ENCODE peak calls at places on chromosomes 5 and 9, in eight cellular contexts. Y, R, Z, V, T, X, B and J are unnamed samples.

GRCh38 chr5:167049043-167049663 is 1242.3 kb upstream of the WWC1 start:
- DNase-seq in Y (no peak), R (no peak), Z (peak; percentile 3), V (no peak), T (no peak), X (peak; percentile 7), B (peak; percentile 53), J (peak; percentile 6)

GRCh38 chr9:73116030-73116429 is 35.6 kb upstream of the ANXA1 start:
- DNase-seq in Y (no peak), R (no peak), Z (no peak), V (no peak), T (no peak), X (no peak), B (peak; percentile 81), J (peak; percentile 64)

GRCh38 chr9:128409998-128410397 is 10.7 kb upstream of the CERCAM start:
- DNase-seq in Y (no peak), R (no peak), Z (no peak), V (no peak), T (no peak), X (no peak), B (peak; percentile 29), J (peak; percentile 53)

GRCh38 chr9:115367321-115367720 is 249.4 kb upstream of the TNC start:
- DNase-seq in Y (no peak), R (no peak), Z (no peak), V (no peak), T (no peak), X (no peak), B (no peak), J (no peak)

GRCh38 chr5:90484540-90484939 is 9.9 kb downstream of the POLR3G start:
- DNase-seq in Y (no peak), R (no peak), Z (no peak), V (no peak), T (no peak), X (no peak), B (no peak), J (no peak)

GRCh38 chr9:129221233-129221632 is 43.2 kb upstream of the IER5L start:
- DNase-seq in Y (no peak), R (no peak), Z (no peak), V (no peak), T (no peak), X (no peak), B (no peak), J (no peak)

GRCh38 chr9:72315510-72316287 is 49.3 kb downstream of the ZFAND5 start:
- DNase-seq in Y (peak; percentile 72), R (no peak), Z (peak; percentile 81), V (peak; percentile 57), T (no peak), X (peak; percentile 40), B (peak; percentile 94), J (peak; percentile 65)

GRCh38 chr9:20781086-20781485 is 97.0 kb downstream of the FOCAD start:
- DNase-seq in Y (no peak), R (no peak), Z (no peak), V (no peak), T (no peak), X (no peak), B (no peak), J (no peak)

GRCh38 chr9:77017505-77017894 is 2.0 kb upstream of the FOXB2 start:
- DNase-seq in Y (no peak), R (no peak), Z (no peak), V (no peak), T (no peak), X (no peak), B (no peak), J (no peak)

GRCh38 chr5:154646841-154647759 is 108.1 kb upstream of the LARP1 start:
- DNase-seq in Y (no peak), R (peak; percentile 79), Z (no peak), V (peak; percentile 77), T (no peak), X (no peak), B (peak; percentile 13), J (peak; percentile 12)
- H3K4me3 ChIP-seq in Y (peak overlapping the region; percentile 62), R (peak overlapping the region; percentile 67), Z (no peak overlapping the region), V (peak overlapping the region; percentile 41), T (peak overlapping the region; percentile 29), X (no peak overlapping the region), B (peak overlapping the region; percentile 22), J (no peak overlapping the region)

GRCh38 chr9:97954550-97954989 is 16.6 kb upstream of the HEMGN start:
- DNase-seq in Y (no peak), R (no peak), Z (no peak), V (no peak), T (no peak), X (peak; percentile 76), B (peak; percentile 9), J (peak; percentile 9)
- TF ChIP-seq CTCF in Y (no peak), R (peak; percentile 67), Z (peak; percentile 58), V (peak; percentile 63), T (peak; percentile 42), X (peak; percentile 57), B (peak; percentile 53), J (peak; percentile 40)

GRCh38 chr5:72067682-72068470 is 39.4 kb upstream of the MAP1B start:
- DNase-seq in Y (no peak), R (no peak), Z (peak; percentile 33), V (no peak), T (peak; percentile 67), X (peak; percentile 63), B (peak; percentile 88), J (peak; percentile 88)
- H3K4me3 ChIP-seq in Y (no peak overlapping the region), R (no peak overlapping the region), Z (no peak overlapping the region), V (no peak overlapping the region), T (no peak overlapping the region), X (no peak overlapping the region), B (no peak overlapping the region), J (no peak overlapping the region)

DNA sequence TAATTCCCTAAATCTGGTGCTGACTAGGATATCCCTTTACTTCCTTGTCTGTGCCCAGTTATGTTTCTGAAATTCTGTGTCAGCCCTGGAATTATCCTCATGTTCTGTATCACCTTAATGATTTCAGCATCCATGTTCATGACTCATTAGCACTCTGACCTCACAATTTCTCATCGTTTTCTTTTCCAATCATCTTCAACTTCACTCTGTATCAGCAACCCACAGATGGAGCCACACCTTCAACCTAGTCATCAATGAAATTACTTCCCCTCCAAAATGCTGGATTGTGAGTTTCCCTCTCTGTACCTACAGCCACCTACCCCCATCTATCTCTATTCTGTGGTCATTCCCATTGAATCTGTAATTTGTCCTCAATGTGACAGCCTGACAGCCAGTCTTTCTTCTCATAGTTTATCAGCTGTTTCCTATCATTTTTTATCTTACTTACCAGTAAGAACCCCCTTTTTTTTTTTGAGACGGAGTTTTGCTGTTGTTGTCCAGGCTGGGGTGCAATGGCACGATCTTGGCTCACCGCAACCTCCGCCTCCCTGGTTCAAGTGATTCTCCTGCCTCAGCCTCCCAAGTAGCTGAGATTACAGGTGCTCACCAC is 3.1 kb upstream of the IL6ST start:
- DNase-seq in Y (no peak), R (no peak), Z (no peak), V (no peak), T (no peak), X (no peak), B (peak; percentile 35), J (peak; percentile 68)
- TF ChIP-seq CTCF in Y (no peak), R (no peak), Z (no peak), V (no peak), T (no peak), X (no peak), B (no peak), J (no peak)

DNA sequence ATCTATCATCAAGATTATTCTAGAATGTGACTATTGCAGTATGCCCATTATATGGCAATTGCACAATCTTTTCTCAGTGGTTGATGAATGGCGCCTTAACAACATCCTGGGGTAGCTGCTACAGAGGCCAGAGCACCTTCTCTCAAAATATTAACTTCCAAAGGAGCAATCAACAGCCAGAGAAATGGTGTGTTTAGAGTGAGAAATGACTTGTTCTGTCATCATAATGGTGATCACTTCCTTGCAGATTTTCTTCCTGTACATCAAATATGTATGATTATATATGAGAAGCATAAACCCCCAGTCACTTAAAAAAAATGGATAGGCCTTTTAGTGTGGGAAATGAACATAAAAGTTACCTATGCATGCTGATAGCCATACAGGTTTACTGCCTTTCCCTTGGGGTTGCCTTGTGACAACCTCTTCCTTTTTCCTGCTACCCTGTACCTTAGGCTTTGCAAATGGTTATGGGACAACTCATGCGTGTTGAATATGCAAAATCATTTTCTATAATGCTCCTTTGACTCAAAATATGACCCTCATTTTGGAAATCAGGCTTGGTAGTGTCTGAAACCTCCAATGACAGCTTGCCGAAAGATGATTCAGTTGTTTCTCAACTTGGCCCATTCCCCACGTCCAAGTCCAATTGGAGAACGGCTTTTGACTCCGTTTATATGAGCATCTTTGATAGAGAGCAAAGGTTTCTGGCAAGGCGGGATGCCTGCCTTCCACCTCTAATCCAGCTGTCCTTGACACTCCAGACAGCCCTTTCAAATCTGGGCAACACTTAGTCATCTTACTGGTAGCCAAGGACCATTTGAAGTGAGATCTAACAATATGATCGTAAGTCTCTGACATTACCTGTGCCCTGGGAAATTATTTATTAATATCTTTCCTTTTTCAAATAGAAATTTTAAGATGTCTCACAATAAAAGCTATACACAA is 69.2 kb downstream of the SLC1A1 start:
- DNase-seq in Y (no peak), R (no peak), Z (no peak), V (no peak), T (no peak), X (no peak), B (no peak), J (no peak)
- H3K4me3 ChIP-seq in Y (no peak overlapping the region), R (no peak overlapping the region), Z (no peak overlapping the region), V (no peak overlapping the region), T (no peak overlapping the region), X (no peak overlapping the region), B (no peak overlapping the region), J (no peak overlapping the region)